ENCODE peak calls at places on chromosomes 11 and 22, in four cellular contexts. One of them, this sample, is unnamed.

GRCh38 chr11:67627788-67628624 is 1.7 kb downstream of the NUDT8 start:
- DNase-seq in activated CD8-positive, alpha-beta memory T cell treated with anti-CD3 and anti-CD28 coated beads for 1 hour: no peak
- DNase-seq in GM10248: no peak
- DNase-seq in left ventricle myocardium inferior: no peak
- DNase-seq in this sample: no peak

GRCh38 chr11:18633256-18634139 is 644 bp downstream of the SPTY2D1 start:
- DNase-seq in activated CD8-positive, alpha-beta memory T cell treated with anti-CD3 and anti-CD28 coated beads for 1 hour: no peak
- DNase-seq in GM10248: peak; percentile 55
- DNase-seq in left ventricle myocardium inferior: no peak
- DNase-seq in this sample: no peak

GRCh38 chr22:31753005-31753633 is 700 bp upstream of the DEPDC5 start:
- DNase-seq in activated CD8-positive, alpha-beta memory T cell treated with anti-CD3 and anti-CD28 coated beads for 1 hour: no peak
- DNase-seq in GM10248: peak; percentile 30
- DNase-seq in left ventricle myocardium inferior: peak; percentile 37
- DNase-seq in this sample: peak; percentile 88

GRCh38 chr11:3836903-3837302 is 3.9 kb downstream of the RHOG start:
- DNase-seq in activated CD8-positive, alpha-beta memory T cell treated with anti-CD3 and anti-CD28 coated beads for 1 hour: peak; percentile 37
- DNase-seq in GM10248: no peak
- DNase-seq in left ventricle myocardium inferior: peak; percentile 60
- DNase-seq in this sample: no peak

GRCh38 chr11:46382644-46383403 is 1.4 kb downstream of the MDK start:
- DNase-seq in activated CD8-positive, alpha-beta memory T cell treated with anti-CD3 and anti-CD28 coated beads for 1 hour: no peak
- DNase-seq in GM10248: no peak
- DNase-seq in left ventricle myocardium inferior: no peak
- DNase-seq in this sample: no peak

GRCh38 chr11:5123802-5124521 is 14.2 kb downstream of the OR52A5 start:
- DNase-seq in activated CD8-positive, alpha-beta memory T cell treated with anti-CD3 and anti-CD28 coated beads for 1 hour: peak; percentile 10
- DNase-seq in GM10248: peak; percentile 22
- DNase-seq in left ventricle myocardium inferior: peak; percentile 24
- DNase-seq in this sample: peak; percentile 5

GRCh38 chr11:13984616-13985474 is 22.3 kb downstream of the SPON1 start:
- DNase-seq in activated CD8-positive, alpha-beta memory T cell treated with anti-CD3 and anti-CD28 coated beads for 1 hour: no peak
- DNase-seq in GM10248: no peak
- DNase-seq in left ventricle myocardium inferior: no peak
- DNase-seq in this sample: no peak

GRCh38 chr11:59550842-59551650 is 39.7 kb downstream of the OR4D9 start:
- DNase-seq in activated CD8-positive, alpha-beta memory T cell treated with anti-CD3 and anti-CD28 coated beads for 1 hour: peak; percentile 55
- DNase-seq in GM10248: peak; percentile 39
- DNase-seq in left ventricle myocardium inferior: peak; percentile 64
- DNase-seq in this sample: peak; percentile 77

GRCh38 chr22:18032455-18033101 is 8.2 kb upstream of the MICAL3 start:
- DNase-seq in activated CD8-positive, alpha-beta memory T cell treated with anti-CD3 and anti-CD28 coated beads for 1 hour: no peak
- DNase-seq in GM10248: no peak
- DNase-seq in left ventricle myocardium inferior: no peak
- DNase-seq in this sample: no peak

GRCh38 chr11:64608636-64609035 is 17.6 kb downstream of the SLC22A12 start:
- DNase-seq in activated CD8-positive, alpha-beta memory T cell treated with anti-CD3 and anti-CD28 coated beads for 1 hour: no peak
- DNase-seq in GM10248: no peak
- DNase-seq in left ventricle myocardium inferior: no peak
- DNase-seq in this sample: no peak

GRCh38 chr11:910589-911030 is at the start of gene CHID1:
- DNase-seq in activated CD8-positive, alpha-beta memory T cell treated with anti-CD3 and anti-CD28 coated beads for 1 hour: peak; percentile 73
- DNase-seq in GM10248: peak; percentile 99
- DNase-seq in left ventricle myocardium inferior: peak; percentile 88
- DNase-seq in this sample: no peak

GRCh38 chr11:110131386-110132123 is 38.4 kb downstream of the ZC3H12C start:
- DNase-seq in activated CD8-positive, alpha-beta memory T cell treated with anti-CD3 and anti-CD28 coated beads for 1 hour: no peak
- DNase-seq in GM10248: no peak
- DNase-seq in left ventricle myocardium inferior: no peak
- DNase-seq in this sample: no peak